ENCODE peak calls at places on chromosomes 12 and 14, in seven cellular contexts. One of them, this sample, is unnamed.
A peak's percentile ranks its signal among the peaks of the same experiment; 100 is the strongest.

GRCh38 chr14:49593016-49593415 is 5.7 kb upstream of the LRR1 start:
- DNase-seq in A549: no peak
- DNase-seq in IMR-90: peak; percentile 89
- DNase-seq in fibroblast of lung: peak; percentile 72
- DNase-seq in PC-9: no peak
- DNase-seq in GM23248: no peak
- DNase-seq in hepatocyte: no peak
- DNase-seq in this sample: peak; percentile 80

GRCh38 chr14:32230695-32231280 is 27.7 kb upstream of the RNU6-8 start:
- DNase-seq in hepatocyte: no peak
- DNase-seq in PC-9: no peak
- DNase-seq in fibroblast of lung: peak; percentile 95
- DNase-seq in IMR-90: peak; percentile 67
- DNase-seq in GM23248: peak; percentile 82
- DNase-seq in A549: peak; percentile 16
- DNase-seq in this sample: no peak

GRCh38 chr14:68473794-68474193 is 319.1 kb downstream of the ZFP36L1 start:
- DNase-seq in fibroblast of lung: no peak
- DNase-seq in PC-9: no peak
- DNase-seq in A549: no peak
- DNase-seq in hepatocyte: no peak
- DNase-seq in GM23248: no peak
- DNase-seq in IMR-90: no peak
- DNase-seq in this sample: no peak

GRCh38 chr14:92503756-92504491 is 9.7 kb upstream of the RIN3 start:
- DNase-seq in A549: peak; percentile 96
- DNase-seq in fibroblast of lung: peak; percentile 72
- DNase-seq in IMR-90: peak; percentile 70
- DNase-seq in PC-9: peak; percentile 70
- DNase-seq in GM23248: peak; percentile 88
- DNase-seq in hepatocyte: peak; percentile 62
- DNase-seq in this sample: peak; percentile 75

GRCh38 chr12:19778822-19779221 is 339.5 kb downstream of the AEBP2 start:
- DNase-seq in A549: no peak
- DNase-seq in fibroblast of lung: no peak
- DNase-seq in hepatocyte: no peak
- DNase-seq in PC-9: no peak
- DNase-seq in IMR-90: no peak
- DNase-seq in GM23248: no peak
- DNase-seq in this sample: no peak

GRCh38 chr12:70268972-70269371 is 25.7 kb downstream of the CNOT2 start:
- DNase-seq in A549: no peak
- DNase-seq in PC-9: no peak
- DNase-seq in hepatocyte: no peak
- DNase-seq in IMR-90: no peak
- DNase-seq in GM23248: no peak
- DNase-seq in fibroblast of lung: no peak
- DNase-seq in this sample: no peak

GRCh38 chr12:95836630-95837239 is 22.0 kb upstream of the SNRPF start:
- DNase-seq in A549: peak; percentile 24
- DNase-seq in GM23248: peak; percentile 66
- DNase-seq in fibroblast of lung: peak; percentile 63
- DNase-seq in PC-9: no peak
- DNase-seq in hepatocyte: no peak
- DNase-seq in IMR-90: peak; percentile 69
- DNase-seq in this sample: no peak

GRCh38 chr12:130198026-130198662 is 35.9 kb downstream of the FZD10 start:
- DNase-seq in A549: no peak
- DNase-seq in hepatocyte: no peak
- DNase-seq in PC-9: no peak
- DNase-seq in GM23248: no peak
- DNase-seq in IMR-90: no peak
- DNase-seq in fibroblast of lung: no peak
- DNase-seq in this sample: no peak

GRCh38 chr12:13234045-13234641 is 37.6 kb downstream of the EMP1 start:
- DNase-seq in GM23248: peak; percentile 77
- DNase-seq in A549: peak; percentile 73
- DNase-seq in hepatocyte: peak; percentile 70
- DNase-seq in fibroblast of lung: peak; percentile 46
- DNase-seq in IMR-90: peak; percentile 70
- DNase-seq in PC-9: peak; percentile 62
- DNase-seq in this sample: peak; percentile 89

GRCh38 chr12:119829439-119829838 is 47.7 kb downstream of the CIT start:
- DNase-seq in PC-9: no peak
- DNase-seq in hepatocyte: no peak
- DNase-seq in IMR-90: no peak
- DNase-seq in fibroblast of lung: no peak
- DNase-seq in A549: no peak
- DNase-seq in GM23248: no peak
- DNase-seq in this sample: no peak

GRCh38 chr12:103751171-103751570 is 89.9 kb downstream of the NT5DC3 start:
- DNase-seq in A549: peak; percentile 47
- DNase-seq in PC-9: no peak
- DNase-seq in hepatocyte: no peak
- DNase-seq in IMR-90: no peak
- DNase-seq in fibroblast of lung: no peak
- DNase-seq in GM23248: no peak
- DNase-seq in this sample: no peak

GRCh38 chr14:23605931-23606585 is 27.5 kb upstream of the JPH4 start:
- DNase-seq in GM23248: peak; percentile 28
- DNase-seq in A549: no peak
- DNase-seq in IMR-90: peak; percentile 12
- DNase-seq in PC-9: no peak
- DNase-seq in fibroblast of lung: peak; percentile 34
- DNase-seq in hepatocyte: no peak
- DNase-seq in this sample: peak; percentile 64

GRCh38 chr14:96060161-96060933 is 21.2 kb downstream of the C14orf132 start:
- DNase-seq in IMR-90: no peak
- DNase-seq in GM23248: no peak
- DNase-seq in PC-9: no peak
- DNase-seq in hepatocyte: no peak
- DNase-seq in A549: no peak
- DNase-seq in fibroblast of lung: no peak
- DNase-seq in this sample: no peak

GRCh38 chr12:111443586-111443985 is 37.9 kb downstream of the SH2B3 start:
- DNase-seq in hepatocyte: no peak
- DNase-seq in A549: no peak
- DNase-seq in GM23248: peak; percentile 92
- DNase-seq in fibroblast of lung: peak; percentile 55
- DNase-seq in IMR-90: peak; percentile 80
- DNase-seq in PC-9: no peak
- DNase-seq in this sample: peak; percentile 87

GRCh38 chr14:93146119-93146518 is 30.4 kb upstream of the ITPK1 start:
- DNase-seq in fibroblast of lung: no peak
- DNase-seq in IMR-90: no peak
- DNase-seq in A549: no peak
- DNase-seq in hepatocyte: no peak
- DNase-seq in GM23248: no peak
- DNase-seq in PC-9: no peak
- DNase-seq in this sample: no peak

GRCh38 chr12:49292729-49293055 is 2.3 kb upstream of the PRPH start:
- DNase-seq in hepatocyte: no peak
- DNase-seq in PC-9: no peak
- DNase-seq in fibroblast of lung: no peak
- DNase-seq in IMR-90: no peak
- DNase-seq in A549: no peak
- DNase-seq in GM23248: no peak
- DNase-seq in this sample: no peak

GRCh38 chr12:111588010-111588409 is 11.1 kb downstream of the ATXN2 start:
- DNase-seq in A549: no peak
- DNase-seq in hepatocyte: no peak
- DNase-seq in IMR-90: no peak
- DNase-seq in GM23248: no peak
- DNase-seq in fibroblast of lung: no peak
- DNase-seq in PC-9: no peak
- DNase-seq in this sample: no peak

GRCh38 chr14:23512156-23512555 is 39.4 kb downstream of the ZFHX2 start:
- DNase-seq in PC-9: no peak
- DNase-seq in IMR-90: no peak
- DNase-seq in hepatocyte: no peak
- DNase-seq in fibroblast of lung: peak; percentile 7
- DNase-seq in A549: no peak
- DNase-seq in GM23248: peak; percentile 18
- DNase-seq in this sample: peak; percentile 58

GRCh38 chr12:28242888-28243633 is 52.8 kb downstream of the CCDC91 start:
- DNase-seq in GM23248: no peak
- DNase-seq in hepatocyte: no peak
- DNase-seq in PC-9: peak; percentile 12
- DNase-seq in fibroblast of lung: peak; percentile 63
- DNase-seq in A549: no peak
- DNase-seq in IMR-90: peak; percentile 16
- DNase-seq in this sample: peak; percentile 65

GRCh38 chr12:69897744-69898143 is 72.7 kb downstream of the MYRFL start:
- DNase-seq in GM23248: peak; percentile 86
- DNase-seq in A549: no peak
- DNase-seq in PC-9: peak; percentile 40
- DNase-seq in hepatocyte: peak; percentile 19
- DNase-seq in fibroblast of lung: peak; percentile 99
- DNase-seq in IMR-90: peak; percentile 88
- DNase-seq in this sample: peak; percentile 6

GRCh38 chr14:88321692-88322504 is 1.2 kb downstream of the KCNK10 start:
- DNase-seq in hepatocyte: no peak
- DNase-seq in A549: no peak
- DNase-seq in IMR-90: no peak
- DNase-seq in fibroblast of lung: no peak
- DNase-seq in GM23248: no peak
- DNase-seq in PC-9: no peak
- DNase-seq in this sample: no peak

GRCh38 chr14:50060871-50061663 is 55.3 kb downstream of the VCPKMT start:
- DNase-seq in A549: peak; percentile 89
- DNase-seq in hepatocyte: peak; percentile 81
- DNase-seq in IMR-90: peak; percentile 95
- DNase-seq in fibroblast of lung: peak; percentile 93
- DNase-seq in PC-9: peak; percentile 31
- DNase-seq in GM23248: peak; percentile 94
- DNase-seq in this sample: peak; percentile 96

GRCh38 chr14:84929834-84930233 is 600.1 kb upstream of the FLRT2 start:
- DNase-seq in PC-9: no peak
- DNase-seq in fibroblast of lung: no peak
- DNase-seq in hepatocyte: no peak
- DNase-seq in GM23248: no peak
- DNase-seq in IMR-90: no peak
- DNase-seq in A549: no peak
- DNase-seq in this sample: no peak

GRCh38 chr14:96146131-96146771 is 58.4 kb upstream of the BDKRB2 start:
- DNase-seq in A549: no peak
- DNase-seq in PC-9: no peak
- DNase-seq in hepatocyte: no peak
- DNase-seq in fibroblast of lung: peak; percentile 93
- DNase-seq in GM23248: peak; percentile 89
- DNase-seq in IMR-90: peak; percentile 70
- DNase-seq in this sample: peak; percentile 90

DNA sequence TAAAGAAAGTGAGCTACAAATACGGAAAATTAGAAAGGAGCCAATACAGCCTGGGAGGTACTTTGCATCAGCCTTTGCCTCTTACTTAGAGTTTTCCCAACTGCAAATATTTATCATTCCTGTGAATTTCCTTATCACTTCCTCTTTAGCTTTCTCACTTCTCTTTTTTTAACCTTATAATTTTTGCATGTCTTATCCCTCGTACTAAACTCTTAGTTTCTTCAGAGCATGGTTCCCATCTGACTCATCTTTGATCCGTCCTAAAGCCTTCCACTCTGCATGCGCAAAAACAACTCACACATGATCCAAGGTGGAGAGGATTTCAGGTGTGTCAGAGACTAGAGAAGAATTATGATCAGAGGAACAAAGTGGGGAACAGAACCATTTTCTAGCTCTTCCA is 9.6 kb upstream of the SNAPC1 start:
- DNase-seq in GM23248: peak; percentile 49
- DNase-seq in IMR-90: peak; percentile 61
- DNase-seq in A549: no peak
- DNase-seq in fibroblast of lung: peak; percentile 41
- DNase-seq in PC-9: peak; percentile 17
- DNase-seq in hepatocyte: peak; percentile 15
- DNase-seq in this sample: no peak
- H3K27ac ChIP-seq in GM23248: peak overlapping the region; percentile 75
- H3K27ac ChIP-seq in IMR-90: peak overlapping the region; percentile 54
- H3K27ac ChIP-seq in A549: no peak overlapping the region
- H3K27ac ChIP-seq in fibroblast of lung: no peak overlapping the region
- H3K27ac ChIP-seq in PC-9: peak overlapping the region; percentile 89
- H3K27ac ChIP-seq in hepatocyte: peak overlapping the region; percentile 26
- H3K27ac ChIP-seq in this sample: peak overlapping the region; percentile 75

GRCh38 chr12:45669762-45670161 is 59.7 kb upstream of the ARID2 start:
- DNase-seq in hepatocyte: no peak
- DNase-seq in PC-9: no peak
- DNase-seq in GM23248: peak; percentile 19
- DNase-seq in fibroblast of lung: no peak
- DNase-seq in A549: no peak
- DNase-seq in IMR-90: no peak
- DNase-seq in this sample: no peak
- H3K4me2 ChIP-seq in hepatocyte: no peak overlapping the region
- H3K4me2 ChIP-seq in PC-9: no peak overlapping the region
- H3K4me2 ChIP-seq in GM23248: no peak overlapping the region
- H3K4me2 ChIP-seq in fibroblast of lung: no peak overlapping the region
- H3K4me2 ChIP-seq in A549: no peak overlapping the region
- H3K4me2 ChIP-seq in IMR-90: no peak overlapping the region
- H3K4me2 ChIP-seq in this sample: no peak overlapping the region

GRCh38 chr12:26233620-26234019 is 38.2 kb downstream of the SSPN start:
- DNase-seq in A549: no peak
- DNase-seq in GM23248: peak; percentile 71
- DNase-seq in PC-9: no peak
- DNase-seq in hepatocyte: no peak
- DNase-seq in IMR-90: peak; percentile 61
- DNase-seq in fibroblast of lung: peak; percentile 70
- DNase-seq in this sample: no peak
- H3K27ac ChIP-seq in A549: no peak overlapping the region
- H3K27ac ChIP-seq in GM23248: no peak overlapping the region
- H3K27ac ChIP-seq in PC-9: no peak overlapping the region
- H3K27ac ChIP-seq in hepatocyte: no peak overlapping the region
- H3K27ac ChIP-seq in IMR-90: no peak overlapping the region
- H3K27ac ChIP-seq in fibroblast of lung: no peak overlapping the region
- H3K27ac ChIP-seq in this sample: no peak overlapping the region

DNA sequence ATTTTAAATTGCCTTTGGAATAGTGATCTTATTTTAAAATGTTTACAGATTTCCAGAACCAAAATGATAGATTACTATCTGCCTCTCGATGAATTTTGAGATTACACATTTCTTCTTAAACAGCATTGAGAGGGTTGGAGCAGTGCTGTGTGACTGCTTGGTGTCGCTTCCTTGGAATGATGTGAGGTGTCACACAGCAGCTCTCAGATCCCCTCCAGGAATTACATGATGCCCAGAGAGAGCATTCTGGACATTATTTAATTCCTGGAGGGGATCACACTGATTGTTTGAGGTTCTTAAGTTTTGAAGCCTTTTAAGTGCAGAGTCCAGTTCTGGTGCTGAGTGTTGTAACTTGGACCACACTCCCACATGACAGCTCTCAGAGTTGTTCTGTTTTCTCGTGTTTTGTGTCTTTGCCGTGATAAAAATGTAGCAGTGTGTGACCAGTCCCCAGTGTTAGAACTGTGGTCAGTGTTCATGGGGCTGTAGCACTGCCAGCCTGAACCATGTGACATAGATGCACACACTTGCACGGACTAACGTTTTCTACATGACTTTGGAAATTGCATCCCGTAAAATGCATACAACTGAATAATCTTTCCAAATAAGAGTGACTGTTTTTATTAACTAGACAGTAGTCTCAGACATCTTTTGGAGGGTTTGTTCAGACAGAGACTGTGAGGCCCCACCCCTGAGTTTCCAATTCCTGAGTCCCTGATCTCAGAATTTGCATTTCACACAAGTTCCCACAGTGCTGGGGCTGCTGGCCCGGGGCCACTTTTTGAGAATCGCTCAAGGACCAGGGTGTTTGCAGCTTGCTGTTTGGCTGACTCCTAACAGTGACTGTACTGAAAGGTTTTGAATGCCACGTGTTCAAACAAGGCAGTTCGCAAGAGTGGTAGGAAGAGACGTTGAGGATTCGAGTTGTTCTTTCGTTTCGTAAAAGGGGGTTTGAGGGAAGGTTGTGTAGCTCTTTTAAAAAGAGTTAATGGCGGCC is 26.0 kb downstream of the XRCC3 start:
- DNase-seq in IMR-90: no peak
- DNase-seq in GM23248: peak; percentile 79
- DNase-seq in fibroblast of lung: peak; percentile 81
- DNase-seq in A549: no peak
- DNase-seq in hepatocyte: no peak
- DNase-seq in PC-9: no peak
- DNase-seq in this sample: peak; percentile 94
- H3K4me2 ChIP-seq in IMR-90: no peak overlapping the region
- H3K4me2 ChIP-seq in GM23248: peak overlapping the region; percentile 2
- H3K4me2 ChIP-seq in fibroblast of lung: peak overlapping the region; percentile 2
- H3K4me2 ChIP-seq in A549: no peak overlapping the region
- H3K4me2 ChIP-seq in hepatocyte: no peak overlapping the region
- H3K4me2 ChIP-seq in PC-9: no peak overlapping the region
- H3K4me2 ChIP-seq in this sample: peak overlapping the region; percentile 50